ENCODE peak calls at places on chromosomes 3 and 15, in four cellular contexts. One of them, this sample, is unnamed.

GRCh38 chr3:111283165-111283564 is 211.5 kb downstream of the NECTIN3 start:
- DNase-seq in AG10803: no peak
- DNase-seq in H54: no peak
- DNase-seq in fibroblast of mammary gland: no peak
- DNase-seq in this sample: no peak

GRCh38 chr15:98954411-98954810 is 53.2 kb downstream of the PGPEP1L start:
- DNase-seq in H54: peak; percentile 5
- DNase-seq in fibroblast of mammary gland: peak; percentile 53
- DNase-seq in AG10803: peak; percentile 93
- DNase-seq in this sample: peak; percentile 94

GRCh38 chr3:9947025-9947995 is 4.9 kb downstream of the PRRT3 start:
- DNase-seq in fibroblast of mammary gland: peak; percentile 71
- DNase-seq in H54: no peak
- DNase-seq in AG10803: peak; percentile 70
- DNase-seq in this sample: peak; percentile 90

GRCh38 chr15:83516935-83517334 is 69.8 kb downstream of the SH3GL3 start:
- DNase-seq in fibroblast of mammary gland: peak; percentile 51
- DNase-seq in H54: peak; percentile 13
- DNase-seq in AG10803: peak; percentile 11
- DNase-seq in this sample: no peak

GRCh38 chr3:41338276-41338675 is 139.0 kb downstream of the CTNNB1 start:
- DNase-seq in fibroblast of mammary gland: no peak
- DNase-seq in AG10803: peak; percentile 52
- DNase-seq in H54: no peak
- DNase-seq in this sample: no peak

GRCh38 chr3:11305509-11305908 is 33.3 kb downstream of the ATG7 start:
- DNase-seq in H54: no peak
- DNase-seq in fibroblast of mammary gland: no peak
- DNase-seq in AG10803: no peak
- DNase-seq in this sample: no peak

GRCh38 chr15:77457619-77458265 is 37.1 kb downstream of the HMG20A start:
- DNase-seq in H54: no peak
- DNase-seq in AG10803: peak; percentile 69
- DNase-seq in fibroblast of mammary gland: peak; percentile 41
- DNase-seq in this sample: no peak

GRCh38 chr3:99499235-99499798 is 139.1 kb upstream of the COL8A1 start:
- DNase-seq in AG10803: peak; percentile 73
- DNase-seq in fibroblast of mammary gland: peak; percentile 74
- DNase-seq in H54: no peak
- DNase-seq in this sample: no peak

GRCh38 chr3:50876947-50877346 is 202.2 kb downstream of the DOCK3 start:
- DNase-seq in H54: no peak
- DNase-seq in fibroblast of mammary gland: no peak
- DNase-seq in AG10803: peak; percentile 35
- DNase-seq in this sample: no peak

GRCh38 chr15:34855397-34855796 is 60.0 kb upstream of the ACTC1 start:
- DNase-seq in AG10803: peak; percentile 58
- DNase-seq in fibroblast of mammary gland: peak; percentile 79
- DNase-seq in H54: peak; percentile 19
- DNase-seq in this sample: no peak

GRCh38 chr3:195319060-195319459 is 48.1 kb upstream of the XXYLT1 start:
- DNase-seq in H54: no peak
- DNase-seq in AG10803: no peak
- DNase-seq in fibroblast of mammary gland: no peak
- DNase-seq in this sample: no peak

GRCh38 chr15:29698030-29698701 is 124.1 kb downstream of the TJP1 start:
- DNase-seq in AG10803: peak; percentile 26
- DNase-seq in fibroblast of mammary gland: peak; percentile 90
- DNase-seq in H54: peak; percentile 69
- DNase-seq in this sample: no peak

GRCh38 chr3:96813134-96813819 is 1.1 kb upstream of the EPHA6 start:
- DNase-seq in H54: peak; percentile 30
- DNase-seq in AG10803: peak; percentile 49
- DNase-seq in fibroblast of mammary gland: peak; percentile 52
- DNase-seq in this sample: peak; percentile 88

GRCh38 chr3:123525433-123525832 is 59.4 kb downstream of the HACD2 start:
- DNase-seq in AG10803: no peak
- DNase-seq in fibroblast of mammary gland: no peak
- DNase-seq in H54: no peak
- DNase-seq in this sample: no peak

GRCh38 chr3:52270252-52270754 is 8.1 kb downstream of the WDR82 start:
- DNase-seq in fibroblast of mammary gland: no peak
- DNase-seq in AG10803: peak; percentile 57
- DNase-seq in H54: no peak
- DNase-seq in this sample: no peak

GRCh38 chr3:183220828-183221227 is 32.2 kb upstream of the B3GNT5 start:
- DNase-seq in AG10803: no peak
- DNase-seq in fibroblast of mammary gland: peak; percentile 45
- DNase-seq in H54: no peak
- DNase-seq in this sample: no peak

GRCh38 chr15:70050447-70050846 is 47.3 kb downstream of the TLE3 start:
- DNase-seq in H54: no peak
- DNase-seq in fibroblast of mammary gland: no peak
- DNase-seq in AG10803: no peak
- DNase-seq in this sample: no peak

GRCh38 chr3:129230311-129231019 is 18.9 kb upstream of the COPG1 start:
- DNase-seq in H54: peak; percentile 63
- DNase-seq in fibroblast of mammary gland: peak; percentile 96
- DNase-seq in AG10803: peak; percentile 81
- DNase-seq in this sample: no peak